ENCODE peak calls at places on chromosomes 13 and 19, in eight cellular contexts. F, A, M, Z, S, H, E and W are unnamed samples.

GRCh38 chr13:106423530-106423929 is 111.9 kb downstream of the EFNB2 start:
- DNase-seq in F (peak; percentile 41), A (no peak), M (no peak), Z (no peak), S (no peak), H (no peak), E (no peak), W (no peak)

GRCh38 chr19:40360020-40360686 is 11.7 kb downstream of the PLD3 start:
- DNase-seq in F (no peak), A (no peak), M (no peak), Z (no peak), S (no peak), H (no peak), E (no peak), W (no peak)

GRCh38 chr19:42229855-42230331 is 9.8 kb downstream of the ZNF526 start:
- DNase-seq in F (no peak), A (no peak), M (no peak), Z (peak; percentile 63), S (no peak), H (no peak), E (no peak), W (no peak)

GRCh38 chr19:20244356-20244755 is 77.3 kb downstream of the ZNF486 start:
- DNase-seq in F (no peak), A (no peak), M (no peak), Z (no peak), S (no peak), H (no peak), E (no peak), W (no peak)

GRCh38 chr13:53112522-53112921 is 83.9 kb downstream of the OLFM4 start:
- DNase-seq in F (no peak), A (no peak), M (no peak), Z (no peak), S (no peak), H (no peak), E (no peak), W (no peak)

GRCh38 chr19:19460761-19461265 is 54.5 kb downstream of the TSSK6 start:
- DNase-seq in F (peak; percentile 76), A (peak; percentile 73), M (no peak), Z (peak; percentile 89), S (no peak), H (no peak), E (peak; percentile 25), W (no peak)

GRCh38 chr19:35088514-35088913 is 27.1 kb upstream of the FXYD3 start:
- DNase-seq in F (no peak), A (no peak), M (peak; percentile 55), Z (no peak), S (no peak), H (no peak), E (no peak), W (no peak)

GRCh38 chr19:15428956-15429824 is 10.4 kb upstream of the AKAP8L start:
- DNase-seq in F (no peak), A (no peak), M (no peak), Z (no peak), S (no peak), H (no peak), E (no peak), W (no peak)

DNA sequence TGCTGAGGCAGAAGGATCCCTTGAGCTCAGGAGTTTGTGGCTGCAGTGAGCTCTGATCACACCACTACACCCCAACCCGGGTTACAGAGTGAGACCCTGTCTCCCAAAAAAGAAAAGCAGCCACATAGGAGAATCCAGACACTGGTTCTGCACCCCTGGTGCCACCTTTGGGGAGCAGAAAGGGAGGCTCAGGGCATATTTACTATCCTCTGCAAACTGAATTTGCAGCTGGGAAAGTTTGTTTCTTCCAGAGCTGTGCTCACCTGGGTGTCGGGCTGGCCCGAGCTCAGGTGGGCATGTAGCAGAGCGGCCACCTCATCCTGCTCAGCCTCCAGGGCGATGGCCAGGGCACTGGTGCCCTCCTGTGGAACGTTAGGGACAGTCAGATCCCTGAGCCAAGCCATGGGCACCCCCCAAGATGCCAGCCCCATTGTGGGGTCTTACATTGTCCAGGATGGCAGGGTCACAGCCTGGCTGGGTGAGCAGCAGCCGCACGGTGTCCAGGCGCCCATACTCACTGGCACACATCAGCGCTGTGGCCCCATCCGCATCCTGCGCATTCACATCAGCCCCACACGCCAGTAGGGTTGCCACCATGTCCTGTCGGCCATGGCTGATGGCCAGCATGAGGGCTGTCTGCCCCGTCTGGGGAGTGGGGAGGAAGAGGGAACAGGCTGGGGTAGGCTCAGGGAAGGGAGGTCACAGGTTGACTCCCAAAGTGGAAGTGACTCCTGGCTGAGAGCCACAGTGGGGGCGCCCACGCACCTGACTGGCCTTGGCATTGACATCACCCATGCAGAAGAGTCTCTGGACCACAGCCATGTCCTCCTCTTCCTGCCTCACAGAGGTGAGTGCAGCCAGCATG is 3.1 kb downstream of the RPS28 start:
- DNase-seq in F (peak; percentile 45), A (peak; percentile 38), M (peak; percentile 32), Z (no peak), S (no peak), H (no peak), E (no peak), W (no peak)
- H3K27ac ChIP-seq in F (peak overlapping the region; percentile 79), A (peak overlapping the region; percentile 36), M (no peak overlapping the region), Z (no peak overlapping the region), S (peak overlapping the region; percentile 28), H (no peak overlapping the region), E (no peak overlapping the region), W (no peak overlapping the region)

GRCh38 chr19:48551437-48552302 is at the start of gene SULT2B1:
- DNase-seq in F (no peak), A (no peak), M (peak; percentile 59), Z (peak; percentile 87), S (peak; percentile 94), H (no peak), E (no peak), W (no peak)

GRCh38 chr19:48556163-48556562 is 4.2 kb downstream of the SULT2B1 start:
- DNase-seq in F (peak; percentile 65), A (no peak), M (peak; percentile 72), Z (no peak), S (peak; percentile 79), H (no peak), E (no peak), W (no peak)

GRCh38 chr19:48552406-48553322 is 692 bp downstream of the SULT2B1 start:
- DNase-seq in F (no peak), A (no peak), M (peak; percentile 28), Z (no peak), S (no peak), H (no peak), E (no peak), W (no peak)

GRCh38 chr19:48554385-48555091 is 2.6 kb downstream of the SULT2B1 start:
- DNase-seq in F (peak; percentile 95), A (no peak), M (peak; percentile 16), Z (peak; percentile 86), S (no peak), H (no peak), E (no peak), W (no peak)

DNA sequence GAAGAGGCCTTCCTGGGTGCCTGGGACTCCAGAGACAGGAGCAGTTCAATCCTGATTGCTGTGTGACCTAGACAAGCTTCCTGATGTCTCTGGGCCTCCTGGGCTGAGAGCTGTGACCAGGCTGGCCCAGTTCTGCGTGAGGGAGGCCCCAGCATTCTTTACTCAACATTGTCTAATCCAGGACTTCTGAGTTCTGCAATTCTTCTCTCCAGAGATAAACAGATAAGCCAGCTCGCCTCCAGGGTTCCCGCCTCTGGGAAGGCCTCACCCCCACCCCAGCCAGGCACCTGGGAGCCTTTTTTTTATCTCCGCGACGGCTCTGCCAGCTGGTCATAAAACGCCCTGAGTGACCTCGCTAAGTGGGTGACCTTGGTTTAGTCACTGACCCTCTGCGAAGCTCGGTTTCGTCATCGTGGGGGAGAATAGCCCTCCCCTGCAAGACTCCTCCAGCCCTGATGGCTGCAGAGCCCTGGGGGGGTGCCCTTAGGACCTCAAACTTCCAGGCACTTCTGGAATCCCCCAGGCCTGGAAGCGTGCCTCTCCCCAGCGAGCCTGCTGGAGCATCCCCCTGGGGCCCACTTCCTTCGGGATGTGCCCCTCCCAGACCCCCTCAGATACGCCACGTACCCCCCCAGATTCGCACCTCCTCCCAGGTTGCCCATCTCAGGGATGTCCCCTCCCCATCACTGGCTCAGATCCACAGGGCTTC is 1.9 kb downstream of the SULT2B1 start:
- DNase-seq in F (peak; percentile 61), A (no peak), M (peak; percentile 43), Z (peak; percentile 93), S (peak; percentile 82), H (no peak), E (no peak), W (no peak)
- H3K27ac ChIP-seq in F (peak overlapping the region; percentile 92), A (no peak overlapping the region), M (no peak overlapping the region), Z (no peak overlapping the region), S (no peak overlapping the region), H (no peak overlapping the region), E (no peak overlapping the region), W (no peak overlapping the region)

DNA sequence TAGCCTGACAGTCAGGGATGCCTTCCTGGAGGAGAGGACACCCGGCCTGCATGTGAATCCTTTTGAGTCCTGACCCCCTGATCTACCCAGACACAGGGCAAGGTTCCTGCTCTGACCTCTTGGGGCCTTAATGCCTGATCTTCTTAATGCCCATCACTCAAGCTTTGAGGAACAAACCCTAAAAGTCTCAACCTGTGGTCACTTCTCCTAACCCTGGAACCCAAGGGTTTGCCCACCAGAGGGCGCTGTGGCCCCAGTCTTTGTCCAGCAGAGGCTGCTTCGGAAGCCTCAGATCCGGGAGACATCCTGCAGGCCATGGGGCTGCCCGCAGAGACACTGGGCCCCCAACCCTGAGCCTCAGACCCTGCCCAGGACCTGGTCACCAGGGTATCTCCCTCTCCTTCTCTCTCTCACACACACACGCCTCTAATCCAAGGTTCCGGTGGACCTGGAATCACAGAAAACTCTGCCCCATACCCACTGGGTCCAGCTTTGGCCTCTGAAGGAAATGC is 9.8 kb upstream of the DPF1 start:
- DNase-seq in F (peak; percentile 96), A (peak; percentile 78), M (peak; percentile 84), Z (no peak), S (peak; percentile 86), H (no peak), E (peak; percentile 37), W (peak; percentile 43)
- H3K27ac ChIP-seq in F (no peak overlapping the region), A (no peak overlapping the region), M (no peak overlapping the region), Z (no peak overlapping the region), S (no peak overlapping the region), H (no peak overlapping the region), E (no peak overlapping the region), W (no peak overlapping the region)

GRCh38 chr13:72535076-72535475 is 192.4 kb downstream of the MZT1 start:
- DNase-seq in F (no peak), A (no peak), M (no peak), Z (no peak), S (no peak), H (no peak), E (no peak), W (no peak)

GRCh38 chr13:72536668-72537399 is 190.6 kb downstream of the MZT1 start:
- DNase-seq in F (peak; percentile 16), A (peak; percentile 4), M (no peak), Z (no peak), S (no peak), H (no peak), E (no peak), W (no peak)

GRCh38 chr13:72537782-72538181 is 189.6 kb downstream of the MZT1 start:
- DNase-seq in F (no peak), A (no peak), M (no peak), Z (no peak), S (no peak), H (no peak), E (no peak), W (no peak)

GRCh38 chr13:72539925-72540324 is 187.5 kb downstream of the MZT1 start:
- DNase-seq in F (no peak), A (no peak), M (no peak), Z (no peak), S (no peak), H (no peak), E (no peak), W (no peak)

DNA sequence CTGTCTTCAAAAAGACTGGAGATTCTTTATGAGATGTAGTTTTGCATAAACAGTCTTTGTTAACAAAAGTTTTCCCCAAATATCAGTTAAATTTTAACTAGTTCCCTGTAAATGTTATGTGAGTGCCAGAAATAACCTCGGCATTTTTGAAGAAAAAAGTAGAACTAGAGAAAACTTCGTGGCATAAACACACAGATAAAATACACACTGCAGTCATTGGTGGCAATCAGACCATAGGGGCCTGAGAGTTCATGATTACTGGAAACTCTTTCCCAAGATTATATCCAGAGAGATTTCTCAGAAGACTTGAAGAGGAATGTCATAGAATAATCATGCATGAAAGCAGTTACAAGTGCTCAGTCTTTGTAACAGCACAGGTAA is 190.0 kb downstream of the MZT1 start:
- DNase-seq in F (no peak), A (no peak), M (no peak), Z (no peak), S (no peak), H (no peak), E (no peak), W (no peak)
- H3K27ac ChIP-seq in F (no peak overlapping the region), A (no peak overlapping the region), M (no peak overlapping the region), Z (peak overlapping the region; percentile 33), S (no peak overlapping the region), H (no peak overlapping the region), E (no peak overlapping the region), W (no peak overlapping the region)